ENCODE peak calls at places on chromosomes 2 and 18, in six cellular contexts. One of them, this sample, is unnamed.

GRCh38 chr2:219527076-219527394 is 12.8 kb downstream of the ASIC4 start:
- DNase-seq in psoas muscle: no peak
- DNase-seq in dorsolateral prefrontal cortex: no peak
- DNase-seq in HEK293T: no peak
- DNase-seq in iris pigment epithelial cell: no peak
- DNase-seq in EH: no peak
- DNase-seq in this sample: peak

GRCh38 chr18:50953822-50954221 is 14.0 kb upstream of the ELAC1 start:
- DNase-seq in psoas muscle: no peak
- DNase-seq in dorsolateral prefrontal cortex: no peak
- DNase-seq in HEK293T: no peak
- DNase-seq in EH: no peak
- DNase-seq in iris pigment epithelial cell: no peak
- DNase-seq in this sample: no peak

GRCh38 chr2:168718622-168719021 is 83.8 kb upstream of the NOSTRIN start:
- DNase-seq in dorsolateral prefrontal cortex: no peak
- DNase-seq in EH: no peak
- DNase-seq in psoas muscle: no peak
- DNase-seq in HEK293T: no peak
- DNase-seq in iris pigment epithelial cell: no peak
- DNase-seq in this sample: no peak

GRCh38 chr2:69948963-69949645 is 12.3 kb downstream of the ASPRV1 start:
- DNase-seq in iris pigment epithelial cell: no peak
- DNase-seq in EH: no peak
- DNase-seq in HEK293T: no peak
- DNase-seq in dorsolateral prefrontal cortex: no peak
- DNase-seq in psoas muscle: no peak
- DNase-seq in this sample: no peak

GRCh38 chr2:234679766-234680687 is 183.1 kb upstream of the ARL4C start:
- DNase-seq in iris pigment epithelial cell: peak
- DNase-seq in EH: peak
- DNase-seq in dorsolateral prefrontal cortex: no peak
- DNase-seq in psoas muscle: peak
- DNase-seq in HEK293T: no peak
- DNase-seq in this sample: peak

GRCh38 chr2:8956789-8957188 is 46.7 kb downstream of the MBOAT2 start:
- DNase-seq in psoas muscle: no peak
- DNase-seq in dorsolateral prefrontal cortex: no peak
- DNase-seq in EH: no peak
- DNase-seq in HEK293T: no peak
- DNase-seq in iris pigment epithelial cell: peak
- DNase-seq in this sample: no peak

GRCh38 chr2:27807476-27807875 is 36.0 kb downstream of the MRPL33 start:
- DNase-seq in iris pigment epithelial cell: peak
- DNase-seq in HEK293T: peak
- DNase-seq in dorsolateral prefrontal cortex: no peak
- DNase-seq in psoas muscle: no peak
- DNase-seq in EH: peak
- DNase-seq in this sample: peak

GRCh38 chr2:207202645-207203044 is 36.9 kb upstream of the KLF7 start:
- DNase-seq in iris pigment epithelial cell: peak
- DNase-seq in HEK293T: peak
- DNase-seq in psoas muscle: no peak
- DNase-seq in EH: peak
- DNase-seq in dorsolateral prefrontal cortex: no peak
- DNase-seq in this sample: peak

GRCh38 chr18:23178661-23179081 is 43.4 kb downstream of the CABLES1 start:
- DNase-seq in psoas muscle: no peak
- DNase-seq in HEK293T: no peak
- DNase-seq in dorsolateral prefrontal cortex: no peak
- DNase-seq in iris pigment epithelial cell: no peak
- DNase-seq in EH: no peak
- DNase-seq in this sample: no peak

This sample was measured in M059J.